ENCODE peak calls at places on chromosomes 3 and 15, in seven cellular contexts. One of them, this sample, is unnamed. For H3K4me1, the result is how much of the 10 kb centered on the place peaks cover.

GRCh38 chr3:163490119-163490518 is 1588.2 kb downstream of the SI start:
- DNase-seq in cardiac muscle cell: peak
- DNase-seq in uterus: no peak
- DNase-seq in adipocyte: no peak
- DNase-seq in A549: peak
- DNase-seq in breast epithelium: no peak
- DNase-seq in endodermal cell: peak
- DNase-seq in this sample: no peak

GRCh38 chr15:45458746-45459403 is 63.7 kb downstream of the SLC30A4 start:
- DNase-seq in cardiac muscle cell: peak
- DNase-seq in uterus: peak
- DNase-seq in adipocyte: peak
- DNase-seq in A549: peak
- DNase-seq in breast epithelium: peak
- DNase-seq in endodermal cell: peak
- DNase-seq in this sample: peak

GRCh38 chr3:195030791-195031321 is 240.1 kb downstream of the XXYLT1 start:
- DNase-seq in cardiac muscle cell: no peak
- DNase-seq in uterus: peak
- DNase-seq in adipocyte: peak
- DNase-seq in A549: peak
- DNase-seq in breast epithelium: no peak
- DNase-seq in endodermal cell: peak
- DNase-seq in this sample: peak

GRCh38 chr3:191329654-191330308 is 545 bp downstream of the UTS2B start:
- DNase-seq in cardiac muscle cell: peak
- DNase-seq in uterus: peak
- DNase-seq in adipocyte: peak
- DNase-seq in A549: peak
- DNase-seq in breast epithelium: peak
- DNase-seq in endodermal cell: peak
- DNase-seq in this sample: peak

GRCh38 chr3:113747719-113748046 is 848 bp downstream of the ATP6V1A start:
- DNase-seq in cardiac muscle cell: peak
- DNase-seq in uterus: no peak
- DNase-seq in adipocyte: peak
- DNase-seq in A549: no peak
- DNase-seq in breast epithelium: no peak
- DNase-seq in endodermal cell: no peak
- DNase-seq in this sample: no peak

GRCh38 chr15:27826411-27826810 is 272.7 kb downstream of the OCA2 start:
- DNase-seq in cardiac muscle cell: no peak
- DNase-seq in uterus: no peak
- DNase-seq in adipocyte: no peak
- DNase-seq in A549: no peak
- DNase-seq in breast epithelium: no peak
- DNase-seq in endodermal cell: no peak
- DNase-seq in this sample: no peak

GRCh38 chr3:150410311-150411105 is 2.4 kb downstream of the TSC22D2 start:
- DNase-seq in cardiac muscle cell: peak
- DNase-seq in uterus: peak
- DNase-seq in adipocyte: peak
- DNase-seq in A549: peak
- DNase-seq in breast epithelium: peak
- DNase-seq in endodermal cell: peak
- DNase-seq in this sample: peak

GRCh38 chr3:63625161-63625560 is 27.3 kb upstream of the SNTN start:
- DNase-seq in cardiac muscle cell: peak
- DNase-seq in uterus: no peak
- DNase-seq in adipocyte: peak
- DNase-seq in A549: no peak
- DNase-seq in breast epithelium: no peak
- DNase-seq in endodermal cell: no peak
- DNase-seq in this sample: peak

GRCh38 chr3:66140763-66141372 is 79.9 kb upstream of the SLC25A26 start:
- DNase-seq in cardiac muscle cell: no peak
- DNase-seq in uterus: no peak
- DNase-seq in adipocyte: no peak
- DNase-seq in A549: no peak
- DNase-seq in breast epithelium: no peak
- DNase-seq in endodermal cell: no peak
- DNase-seq in this sample: no peak

GRCh38 chr3:42730706-42731420 is 28.3 kb upstream of the HHATL start:
- DNase-seq in cardiac muscle cell: no peak
- DNase-seq in uterus: no peak
- DNase-seq in adipocyte: no peak
- DNase-seq in A549: no peak
- DNase-seq in breast epithelium: peak
- DNase-seq in endodermal cell: no peak
- DNase-seq in this sample: no peak

GRCh38 chr3:157408499-157409149 is 28.0 kb upstream of the PTX3 start:
- DNase-seq in cardiac muscle cell: no peak
- DNase-seq in uterus: no peak
- DNase-seq in adipocyte: no peak
- DNase-seq in A549: no peak
- DNase-seq in breast epithelium: peak
- DNase-seq in endodermal cell: no peak
- DNase-seq in this sample: no peak

GRCh38 chr3:40170395-40170794 is 139.1 kb upstream of the EIF1B start:
- DNase-seq in cardiac muscle cell: no peak
- DNase-seq in uterus: no peak
- DNase-seq in adipocyte: no peak
- DNase-seq in A549: no peak
- DNase-seq in breast epithelium: no peak
- DNase-seq in endodermal cell: peak
- DNase-seq in this sample: no peak

GRCh38 chr3:134419214-134419965 is 45.1 kb upstream of the AMOTL2 start:
- DNase-seq in cardiac muscle cell: no peak
- DNase-seq in uterus: no peak
- DNase-seq in adipocyte: no peak
- DNase-seq in A549: no peak
- DNase-seq in breast epithelium: no peak
- DNase-seq in endodermal cell: no peak
- DNase-seq in this sample: no peak

GRCh38 chr3:108175352-108175751 is 46.9 kb downstream of the IFT57 start:
- DNase-seq in cardiac muscle cell: no peak
- DNase-seq in uterus: no peak
- DNase-seq in adipocyte: no peak
- DNase-seq in A549: no peak
- DNase-seq in breast epithelium: no peak
- DNase-seq in endodermal cell: no peak
- DNase-seq in this sample: no peak

GRCh38 chr3:134768845-134769244 is 26.2 kb upstream of the EPHB1 start:
- DNase-seq in cardiac muscle cell: no peak
- DNase-seq in uterus: no peak
- DNase-seq in adipocyte: no peak
- DNase-seq in A549: no peak
- DNase-seq in breast epithelium: no peak
- DNase-seq in endodermal cell: peak
- DNase-seq in this sample: no peak

GRCh38 chr3:133097214-133097613 is 59.0 kb downstream of the TMEM108 start:
- DNase-seq in cardiac muscle cell: no peak
- DNase-seq in uterus: no peak
- DNase-seq in adipocyte: no peak
- DNase-seq in A549: no peak
- DNase-seq in breast epithelium: no peak
- DNase-seq in endodermal cell: no peak
- DNase-seq in this sample: no peak

GRCh38 chr3:126338796-126339241 is 18.4 kb downstream of the KLF15 start:
- DNase-seq in cardiac muscle cell: no peak
- DNase-seq in uterus: peak
- DNase-seq in adipocyte: no peak
- DNase-seq in A549: no peak
- DNase-seq in breast epithelium: no peak
- DNase-seq in endodermal cell: peak
- DNase-seq in this sample: no peak

GRCh38 chr3:129665024-129665768 is 58.7 kb upstream of the PLXND1 start:
- DNase-seq in cardiac muscle cell: no peak
- DNase-seq in uterus: no peak
- DNase-seq in adipocyte: peak
- DNase-seq in A549: peak
- DNase-seq in breast epithelium: no peak
- DNase-seq in endodermal cell: no peak
- DNase-seq in this sample: peak

GRCh38 chr3:129663045-129663446 is 56.6 kb upstream of the PLXND1 start:
- DNase-seq in cardiac muscle cell: no peak
- DNase-seq in uterus: no peak
- DNase-seq in adipocyte: no peak
- DNase-seq in A549: peak
- DNase-seq in breast epithelium: peak
- DNase-seq in endodermal cell: peak
- DNase-seq in this sample: no peak

GRCh38 chr3:129664040-129664646 is 57.7 kb upstream of the PLXND1 start:
- DNase-seq in cardiac muscle cell: no peak
- DNase-seq in uterus: no peak
- DNase-seq in adipocyte: peak
- DNase-seq in A549: no peak
- DNase-seq in breast epithelium: no peak
- DNase-seq in endodermal cell: no peak
- DNase-seq in this sample: no peak

GRCh38 chr3:129661766-129662165 is 55.3 kb upstream of the PLXND1 start:
- DNase-seq in cardiac muscle cell: no peak
- DNase-seq in uterus: no peak
- DNase-seq in adipocyte: no peak
- DNase-seq in A549: no peak
- DNase-seq in breast epithelium: no peak
- DNase-seq in endodermal cell: no peak
- DNase-seq in this sample: no peak

GRCh38 chr3:129662230-129662629 is 55.8 kb upstream of the PLXND1 start:
- DNase-seq in cardiac muscle cell: no peak
- DNase-seq in uterus: no peak
- DNase-seq in adipocyte: no peak
- DNase-seq in A549: peak
- DNase-seq in breast epithelium: no peak
- DNase-seq in endodermal cell: no peak
- DNase-seq in this sample: no peak
- H3K4me1 ChIP-seq in cardiac muscle cell: under half
- H3K4me1 ChIP-seq in uterus: under half
- H3K4me1 ChIP-seq in adipocyte: under half
- H3K4me1 ChIP-seq in A549: half or more
- H3K4me1 ChIP-seq in breast epithelium: under half
- H3K4me1 ChIP-seq in endodermal cell: under half
- H3K4me1 ChIP-seq in this sample: under half

GRCh38 chr3:116002240-116002639 is 378.9 kb downstream of the GAP43 start:
- DNase-seq in cardiac muscle cell: no peak
- DNase-seq in uterus: no peak
- DNase-seq in adipocyte: no peak
- DNase-seq in A549: no peak
- DNase-seq in breast epithelium: no peak
- DNase-seq in endodermal cell: no peak
- DNase-seq in this sample: no peak
- H3K4me1 ChIP-seq in cardiac muscle cell: under half
- H3K4me1 ChIP-seq in uterus: under half
- H3K4me1 ChIP-seq in adipocyte: under half
- H3K4me1 ChIP-seq in A549: under half
- H3K4me1 ChIP-seq in breast epithelium: under half
- H3K4me1 ChIP-seq in endodermal cell: under half
- H3K4me1 ChIP-seq in this sample: under half

GRCh38 chr3:129591932-129592331 is 14.5 kb downstream of the PLXND1 start:
- DNase-seq in cardiac muscle cell: no peak
- DNase-seq in uterus: no peak
- DNase-seq in adipocyte: no peak
- DNase-seq in A549: no peak
- DNase-seq in breast epithelium: no peak
- DNase-seq in endodermal cell: no peak
- DNase-seq in this sample: peak
- H3K4me1 ChIP-seq in cardiac muscle cell: under half
- H3K4me1 ChIP-seq in uterus: under half
- H3K4me1 ChIP-seq in adipocyte: half or more
- H3K4me1 ChIP-seq in A549: half or more
- H3K4me1 ChIP-seq in breast epithelium: under half
- H3K4me1 ChIP-seq in endodermal cell: under half
- H3K4me1 ChIP-seq in this sample: under half

GRCh38 chr15:58548308-58549012 is 116.7 kb downstream of the LIPC start:
- DNase-seq in cardiac muscle cell: peak
- DNase-seq in uterus: no peak
- DNase-seq in adipocyte: no peak
- DNase-seq in A549: no peak
- DNase-seq in breast epithelium: no peak
- DNase-seq in endodermal cell: peak
- DNase-seq in this sample: no peak

GRCh38 chr15:58549013-58549779 is 117.4 kb downstream of the LIPC start:
- DNase-seq in cardiac muscle cell: peak
- DNase-seq in uterus: no peak
- DNase-seq in adipocyte: peak
- DNase-seq in A549: no peak
- DNase-seq in breast epithelium: no peak
- DNase-seq in endodermal cell: peak
- DNase-seq in this sample: no peak

GRCh38 chr15:58546066-58546591 is 114.3 kb downstream of the LIPC start:
- DNase-seq in cardiac muscle cell: no peak
- DNase-seq in uterus: no peak
- DNase-seq in adipocyte: no peak
- DNase-seq in A549: no peak
- DNase-seq in breast epithelium: no peak
- DNase-seq in endodermal cell: peak
- DNase-seq in this sample: no peak

GRCh38 chr15:58546635-58547627 is 115.1 kb downstream of the LIPC start:
- DNase-seq in cardiac muscle cell: peak
- DNase-seq in uterus: no peak
- DNase-seq in adipocyte: peak
- DNase-seq in A549: peak
- DNase-seq in breast epithelium: no peak
- DNase-seq in endodermal cell: peak
- DNase-seq in this sample: peak

DNA sequence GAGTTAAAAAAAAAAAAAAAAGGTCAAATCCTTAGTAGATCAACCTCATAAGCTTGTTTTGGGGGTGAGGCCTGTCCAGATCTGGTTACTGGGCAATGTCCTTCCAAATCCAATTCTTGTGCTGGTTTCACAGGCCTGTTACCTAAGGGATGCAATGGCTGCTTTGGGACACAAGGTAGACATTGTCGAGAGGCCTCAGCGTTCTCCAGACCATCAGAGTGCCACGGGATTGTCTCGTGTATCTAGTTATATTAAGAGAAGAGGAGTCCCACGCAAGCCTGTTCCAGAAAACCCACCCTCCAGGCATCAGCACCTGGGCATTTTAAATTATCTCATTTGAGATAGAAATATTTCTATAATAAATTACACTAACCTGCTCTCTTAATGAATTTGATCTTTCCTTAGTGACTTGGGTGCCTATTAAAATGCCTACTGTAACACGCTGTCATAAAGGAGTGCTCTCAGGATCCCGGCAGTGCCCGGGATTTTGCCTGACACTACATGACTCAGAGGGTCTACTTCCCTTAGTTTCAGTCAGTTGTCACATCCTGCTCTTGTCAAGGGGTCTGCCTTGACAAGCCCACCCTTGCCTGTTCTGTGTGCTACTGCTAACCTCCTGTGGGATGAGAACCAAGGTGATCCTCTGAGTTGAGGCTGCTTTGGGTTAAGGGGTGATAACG is 116.0 kb downstream of the LIPC start:
- DNase-seq in cardiac muscle cell: no peak
- DNase-seq in uterus: no peak
- DNase-seq in adipocyte: no peak
- DNase-seq in A549: no peak
- DNase-seq in breast epithelium: no peak
- DNase-seq in endodermal cell: peak
- DNase-seq in this sample: no peak
- H3K4me1 ChIP-seq in cardiac muscle cell: under half
- H3K4me1 ChIP-seq in uterus: under half
- H3K4me1 ChIP-seq in adipocyte: under half
- H3K4me1 ChIP-seq in A549: half or more
- H3K4me1 ChIP-seq in breast epithelium: under half
- H3K4me1 ChIP-seq in endodermal cell: under half
- H3K4me1 ChIP-seq in this sample: under half

GRCh38 chr3:165191476-165191875 is 4.7 kb downstream of the SLITRK3 start:
- DNase-seq in cardiac muscle cell: no peak
- DNase-seq in uterus: no peak
- DNase-seq in adipocyte: no peak
- DNase-seq in A549: no peak
- DNase-seq in breast epithelium: no peak
- DNase-seq in endodermal cell: no peak
- DNase-seq in this sample: no peak
- H3K4me1 ChIP-seq in cardiac muscle cell: under half
- H3K4me1 ChIP-seq in uterus: under half
- H3K4me1 ChIP-seq in adipocyte: under half
- H3K4me1 ChIP-seq in A549: under half
- H3K4me1 ChIP-seq in breast epithelium: under half
- H3K4me1 ChIP-seq in endodermal cell: under half
- H3K4me1 ChIP-seq in this sample: under half

This sample was measured in osteoblast.